ENCODE peak calls at places on chromosomes 16 and 17, in four cellular contexts. E, S, J and O are unnamed samples.

GRCh38 chr16:89422527-89422904 is 67.8 kb downstream of the ANKRD11 start:
- DNase-seq in E (peak; percentile 31), S (no peak), J (peak; percentile 71), O (no peak)

GRCh38 chr17:83189673-83190385 is 110.4 kb downstream of the METRNL start:
- DNase-seq in E (peak; percentile 80), S (no peak), J (peak; percentile 81), O (peak; percentile 88)

GRCh38 chr16:11759163-11759834 is 16.6 kb upstream of the TXNDC11 start:
- DNase-seq in E (no peak), S (no peak), J (no peak), O (no peak)

GRCh38 chr16:86516618-86517003 is 6.3 kb downstream of the FOXF1 start:
- DNase-seq in E (no peak), S (no peak), J (no peak), O (no peak)

GRCh38 chr16:68444058-68444657 is 4.2 kb downstream of the SMPD3 start:
- DNase-seq in E (peak; percentile 29), S (no peak), J (peak; percentile 58), O (peak; percentile 9)

GRCh38 chr17:59165933-59166342 is 10.4 kb downstream of the PRR11 start:
- DNase-seq in E (peak; percentile 68), S (peak; percentile 34), J (peak; percentile 56), O (peak; percentile 75)

GRCh38 chr17:17701658-17702057 is 20.4 kb downstream of the RAI1 start:
- DNase-seq in E (no peak), S (no peak), J (no peak), O (no peak)

GRCh38 chr16:31455601-31456314 is 3.5 kb upstream of the ARMC5 start:
- DNase-seq in E (no peak), S (no peak), J (no peak), O (peak; percentile 32)

GRCh38 chr17:76421054-76421427 is 31.9 kb downstream of the UBE2O start:
- DNase-seq in E (no peak), S (no peak), J (peak; percentile 39), O (peak; percentile 35)

GRCh38 chr17:2853722-2854580 is 57.7 kb downstream of the RAP1GAP2 start:
- DNase-seq in E (peak; percentile 39), S (no peak), J (peak; percentile 42), O (peak; percentile 50)

GRCh38 chr16:29811896-29812665 is at the start of gene PRRT2:
- DNase-seq in E (peak; percentile 55), S (no peak), J (peak; percentile 58), O (peak; percentile 77)

GRCh38 chr16:23321206-23321875 is 19.2 kb downstream of the SCNN1B start:
- DNase-seq in E (no peak), S (no peak), J (no peak), O (no peak)

GRCh38 chr17:66491665-66492064 is 189.3 kb downstream of the PRKCA start:
- DNase-seq in E (no peak), S (no peak), J (no peak), O (no peak)

GRCh38 chr16:31535737-31536136 is 8.0 kb downstream of the AHSP start:
- DNase-seq in E (no peak), S (no peak), J (no peak), O (no peak)

GRCh38 chr16:87392823-87393679 is 915 bp downstream of the MAP1LC3B start:
- DNase-seq in E (peak; percentile 42), S (no peak), J (peak; percentile 56), O (peak; percentile 20)

GRCh38 chr17:65093930-65094329 is 37.4 kb upstream of the GNA13 start:
- DNase-seq in E (no peak), S (no peak), J (no peak), O (no peak)

GRCh38 chr17:32261521-32261792 is 4.2 kb upstream of the RHBDL3 start:
- DNase-seq in E (peak; percentile 33), S (no peak), J (no peak), O (no peak)

GRCh38 chr17:28133562-28133970 is 91.1 kb downstream of the NLK start:
- DNase-seq in E (peak; percentile 87), S (no peak), J (peak; percentile 39), O (peak; percentile 49)

GRCh38 chr17:57672205-57672632 is 72.9 kb downstream of the CCDC182 start:
- DNase-seq in E (no peak), S (peak; percentile 75), J (peak; percentile 84), O (peak; percentile 77)

GRCh38 chr17:77394540-77395295 is 253.9 kb downstream of the SEC14L1 start:
- DNase-seq in E (no peak), S (no peak), J (no peak), O (no peak)